ENCODE peak calls at places on chromosomes 3 and 15, in nine cellular contexts. F, X, R, W, T, J, A, K and N are unnamed samples. For H3K36me3, the result is how much of the 10 kb centered on the place peaks cover.

GRCh38 chr3:98962189-98962930 is 60.9 kb upstream of the DCBLD2 start:
- DNase-seq in F (no peak), X (no peak), R (no peak), W (no peak), T (no peak), J (no peak), A (no peak), K (no peak), N (no peak)

GRCh38 chr3:63961891-63962290 is 49.7 kb upstream of the SCAANT1 start:
- DNase-seq in F (no peak), X (no peak), R (no peak), W (no peak), T (peak), J (no peak), A (no peak), K (no peak), N (no peak)

GRCh38 chr15:85048430-85048829 is 66.8 kb downstream of the PDE8A start:
- DNase-seq in F (no peak), X (no peak), R (no peak), W (no peak), T (no peak), J (no peak), A (no peak), K (no peak), N (no peak)

GRCh38 chr15:97177135-97177704 is 783.3 kb upstream of the ARRDC4 start:
- DNase-seq in F (no peak), X (no peak), R (no peak), W (no peak), T (no peak), J (no peak), A (no peak), K (no peak), N (no peak)

GRCh38 chr3:125240496-125240895 is 27.9 kb upstream of the SLC12A8 start:
- DNase-seq in F (no peak), X (no peak), R (no peak), W (no peak), T (no peak), J (no peak), A (no peak), K (no peak), N (no peak)

GRCh38 chr3:196600359-196600758 is 31.9 kb downstream of the FBXO45 start:
- DNase-seq in F (no peak), X (no peak), R (peak), W (no peak), T (no peak), J (no peak), A (no peak), K (no peak), N (no peak)

GRCh38 chr15:69857686-69858391 is 239.9 kb downstream of the TLE3 start:
- DNase-seq in F (no peak), X (no peak), R (no peak), W (no peak), T (no peak), J (no peak), A (no peak), K (no peak), N (no peak)

GRCh38 chr3:71847794-71848193 is 62.8 kb upstream of the PROK2 start:
- DNase-seq in F (no peak), X (no peak), R (peak), W (no peak), T (no peak), J (no peak), A (no peak), K (no peak), N (no peak)

GRCh38 chr15:65583701-65584100 is 27.2 kb downstream of the INTS14 start:
- DNase-seq in F (no peak), X (no peak), R (no peak), W (no peak), T (no peak), J (peak), A (no peak), K (no peak), N (no peak)

GRCh38 chr3:142027713-142028112 is 121.6 kb downstream of the TFDP2 start:
- DNase-seq in F (no peak), X (peak), R (no peak), W (no peak), T (peak), J (peak), A (no peak), K (no peak), N (no peak)

GRCh38 chr3:175605851-175606250 is 746.7 kb downstream of the NAALADL2 start:
- DNase-seq in F (no peak), X (no peak), R (no peak), W (no peak), T (no peak), J (no peak), A (no peak), K (no peak), N (no peak)

GRCh38 chr15:25694823-25695312 is 168.3 kb downstream of the ATP10A start:
- DNase-seq in F (no peak), X (no peak), R (no peak), W (no peak), T (no peak), J (no peak), A (peak), K (peak), N (no peak)

GRCh38 chr3:132135628-132136333 is 101.0 kb upstream of the CPNE4 start:
- DNase-seq in F (no peak), X (no peak), R (no peak), W (no peak), T (no peak), J (no peak), A (no peak), K (no peak), N (no peak)

GRCh38 chr3:124049203-124049748 is 57.4 kb upstream of the ROPN1 start:
- DNase-seq in F (no peak), X (no peak), R (no peak), W (no peak), T (no peak), J (no peak), A (no peak), K (no peak), N (no peak)

GRCh38 chr3:13524979-13525669 is 23.8 kb upstream of the FBLN2 start:
- DNase-seq in F (no peak), X (no peak), R (no peak), W (no peak), T (no peak), J (no peak), A (no peak), K (no peak), N (no peak)

GRCh38 chr15:39584266-39584659 is 3.4 kb downstream of the THBS1 start:
- DNase-seq in F (no peak), X (no peak), R (no peak), W (no peak), T (no peak), J (no peak), A (no peak), K (no peak), N (no peak)

GRCh38 chr15:87604857-87605446 is 651.6 kb downstream of the NTRK3 start:
- DNase-seq in F (no peak), X (peak), R (no peak), W (no peak), T (peak), J (no peak), A (no peak), K (no peak), N (no peak)

GRCh38 chr3:115615001-115615447 is 8.3 kb upstream of the GAP43 start:
- DNase-seq in F (no peak), X (no peak), R (no peak), W (no peak), T (no peak), J (no peak), A (no peak), K (no peak), N (no peak)

GRCh38 chr3:65030847-65031463 is 343.2 kb upstream of the ADAMTS9 start:
- DNase-seq in F (no peak), X (no peak), R (no peak), W (no peak), T (peak), J (no peak), A (no peak), K (no peak), N (no peak)

GRCh38 chr3:141795311-141795710 is 32.1 kb downstream of the GRK7 start:
- DNase-seq in F (no peak), X (no peak), R (no peak), W (no peak), T (no peak), J (no peak), A (no peak), K (no peak), N (no peak)

GRCh38 chr15:39864116-39864515 is 56.0 kb downstream of the GPR176 start:
- DNase-seq in F (no peak), X (no peak), R (no peak), W (no peak), T (no peak), J (no peak), A (no peak), K (no peak), N (no peak)

DNA sequence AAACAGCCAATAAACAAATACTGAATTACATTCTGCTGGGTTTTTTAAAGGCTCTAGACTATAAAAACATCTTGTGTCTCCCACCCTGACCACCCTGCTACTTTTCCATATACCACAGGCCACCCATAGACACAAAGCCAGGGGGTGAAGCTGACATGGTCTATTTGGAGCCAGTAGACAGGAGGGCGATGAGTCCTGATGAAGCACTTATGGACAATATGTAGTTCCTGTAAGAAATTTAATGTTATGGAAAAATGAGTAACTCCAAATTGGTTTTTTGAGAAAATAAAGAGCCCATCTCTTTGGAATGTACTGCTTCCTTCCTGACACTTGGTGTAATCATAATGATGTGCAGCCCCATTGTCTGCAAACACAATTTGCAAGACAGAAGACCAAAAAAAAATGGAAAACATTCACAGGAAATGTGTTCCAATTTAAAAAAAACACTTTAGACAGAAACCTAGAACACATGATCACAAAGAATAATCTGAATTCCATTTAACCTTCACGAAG is 11.8 kb downstream of the SSR3 start:
- DNase-seq in F (no peak), X (no peak), R (no peak), W (no peak), T (no peak), J (no peak), A (no peak), K (no peak), N (no peak)
- H3K36me3 ChIP-seq in F (under half), X (under half), R (under half), W (under half), T (half or more), J (under half), A (under half), K (half or more), N (half or more)

DNA sequence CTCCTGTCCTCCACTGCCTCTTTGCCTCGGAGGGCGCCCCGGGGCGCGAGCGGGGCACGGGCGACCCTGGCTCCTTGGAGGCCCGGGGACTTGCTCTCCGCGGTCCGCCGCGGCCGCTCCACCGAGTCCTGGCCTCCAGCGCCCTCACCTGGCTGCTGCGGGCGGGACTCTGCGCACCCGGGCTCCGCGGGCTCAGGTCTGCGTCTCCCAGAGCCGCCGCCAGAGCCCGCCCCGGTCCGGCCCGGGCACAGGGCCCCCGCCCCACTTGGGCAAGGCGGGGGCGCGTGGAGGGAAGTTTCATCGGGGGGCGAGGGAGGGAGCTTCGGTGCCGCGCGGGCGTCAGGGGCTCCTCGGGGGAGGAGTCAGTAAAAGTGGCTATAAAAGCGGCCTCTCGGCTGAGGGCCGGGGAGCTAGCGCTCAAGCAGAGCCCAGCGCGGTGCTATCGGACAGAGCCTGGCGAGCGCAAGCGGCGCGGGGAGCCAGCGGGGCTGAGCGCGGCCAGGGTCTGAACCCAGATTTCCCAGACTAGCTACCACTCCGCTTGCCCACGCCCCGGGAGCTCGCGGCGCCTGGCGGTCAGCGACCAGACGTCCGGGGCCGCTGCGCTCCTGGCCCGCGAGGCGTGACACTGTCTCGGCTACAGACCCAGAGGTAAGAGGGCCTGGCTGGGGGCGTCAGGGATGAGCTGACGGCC is at the start of gene CEMIP:
- DNase-seq in F (peak), X (peak), R (no peak), W (peak), T (peak), J (peak), A (peak), K (peak), N (peak)
- TF ChIP-seq POLR2A in F (no peak), X (no peak), R (no peak), W (no peak), T (no peak), J (no peak), A (no peak), K (no peak), N (no peak)

DNA sequence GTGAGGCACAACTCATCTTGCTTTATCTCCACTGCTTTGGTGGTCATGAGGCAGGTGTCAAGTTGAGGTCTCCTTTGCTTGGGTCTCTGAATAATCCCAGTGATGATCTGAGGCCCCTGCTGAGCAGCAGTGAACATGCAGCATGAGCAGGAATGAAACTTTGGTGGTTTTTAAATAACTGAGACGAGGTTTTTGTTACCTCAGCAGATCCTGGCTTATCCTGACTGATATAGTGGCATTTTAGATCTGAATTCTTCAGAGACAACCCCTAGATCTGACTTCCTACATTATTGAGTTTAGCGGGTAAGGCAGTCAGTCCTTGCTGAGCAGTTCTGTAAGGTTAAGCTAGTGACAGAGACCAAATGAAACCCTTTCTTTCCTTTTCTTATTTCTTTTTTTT is 230.4 kb downstream of the ARRDC4 start:
- DNase-seq in F (no peak), X (no peak), R (peak), W (no peak), T (no peak), J (no peak), A (no peak), K (no peak), N (no peak)
- H3K36me3 ChIP-seq in F (under half), X (under half), R (under half), W (under half), T (under half), J (under half), A (under half), K (under half), N (under half)

DNA sequence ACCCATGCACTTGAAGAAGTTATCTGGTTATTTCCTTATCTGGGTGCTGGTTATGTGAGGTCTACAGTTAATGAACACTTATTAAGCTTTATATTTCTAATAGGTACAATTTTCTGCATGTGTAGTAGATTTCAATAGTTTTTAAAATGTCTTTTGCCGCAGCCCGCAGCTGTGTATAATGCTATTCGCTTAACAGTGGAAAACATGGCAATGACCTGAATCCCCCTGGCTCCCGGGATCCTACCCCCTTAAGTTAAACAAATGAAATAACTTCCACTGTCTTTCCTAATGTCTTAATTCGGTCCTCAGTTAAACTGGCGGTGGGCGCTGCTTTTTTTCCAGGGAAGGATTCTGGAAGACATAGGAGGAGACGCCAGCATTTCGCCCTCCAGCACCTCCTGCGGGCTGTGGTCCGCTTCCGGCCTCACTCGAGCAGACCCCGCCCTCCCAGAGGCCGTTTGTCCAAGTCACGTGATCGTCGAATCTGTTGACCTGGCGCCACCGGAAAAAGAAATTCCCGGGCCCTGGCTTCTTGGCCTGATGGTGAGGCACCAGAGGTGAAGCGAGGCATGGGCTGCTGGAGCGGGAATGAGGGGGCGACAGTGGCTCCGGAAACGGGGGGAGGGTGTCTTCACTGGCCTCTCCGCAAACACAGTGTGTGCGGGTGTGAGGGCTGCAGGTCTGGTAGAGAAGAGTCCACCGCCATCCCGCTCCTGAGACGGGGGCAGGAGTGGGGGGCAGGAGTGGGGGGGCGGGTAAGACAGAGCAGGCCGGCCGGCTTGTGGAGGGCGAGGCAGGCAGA is 45.6 kb upstream of the CSPG4 start:
- DNase-seq in F (peak), X (peak), R (peak), W (peak), T (peak), J (peak), A (peak), K (peak), N (peak)
- TF ChIP-seq POLR2A in F (peak), X (no peak), R (no peak), W (peak), T (peak), J (peak), A (peak), K (no peak), N (no peak)